ENCODE peak calls at places on chromosomes 11 and 22, in six cellular contexts. R, F, H, M, L and G are unnamed samples.

GRCh38 chr11:118435233-118435892 is 929 bp upstream of the KMT2A start:
- DNase-seq in R (peak), F (peak), M (peak), L (no peak), H (peak), G (peak)

GRCh38 chr11:126843096-126843495 is 157.5 kb downstream of the KIRREL3 start:
- DNase-seq in F (no peak), M (no peak), L (no peak), H (no peak), R (no peak), G (no peak)

GRCh38 chr11:69251639-69252493 is 42.1 kb upstream of the MYEOV start:
- DNase-seq in L (no peak), F (no peak), R (no peak), M (no peak), H (peak), G (no peak)

GRCh38 chr22:39658367-39658766 is 87.8 kb downstream of the CACNA1I start:
- DNase-seq in H (no peak), L (no peak), R (no peak), M (peak), F (no peak), G (no peak)

GRCh38 chr11:76316726-76317125 is 64.2 kb downstream of the THAP12 start:
- DNase-seq in L (no peak), H (no peak), F (no peak), M (no peak), R (no peak), G (no peak)

GRCh38 chr11:108009497-108010360 is 1.0 kb downstream of the CUL5 start:
- DNase-seq in M (no peak), H (no peak), R (peak), L (peak), F (no peak), G (no peak)

GRCh38 chr11:66718320-66718971 is 10.6 kb downstream of the SPTBN2 start:
- DNase-seq in H (no peak), M (no peak), F (no peak), R (no peak), L (no peak), G (no peak)

GRCh38 chr22:43128928-43129424 is 14.2 kb downstream of the MCAT start:
- DNase-seq in R (no peak), M (peak), H (no peak), L (no peak), F (no peak), G (no peak)

GRCh38 chr11:62588966-62589637 is 2.2 kb downstream of the TUT1 start:
- DNase-seq in R (peak), H (no peak), M (peak), L (peak), F (no peak), G (no peak)

GRCh38 chr22:44550666-44551491 is 52.8 kb upstream of the RTL6 start:
- DNase-seq in R (peak), M (peak), F (peak), L (peak), H (peak), G (no peak)

GRCh38 chr22:34776827-34777226 is 289.1 kb upstream of the ISX start:
- DNase-seq in F (no peak), R (no peak), M (no peak), L (no peak), H (no peak), G (no peak)

GRCh38 chr22:22856885-22857606 is 30.6 kb upstream of the IGLL5 start:
- DNase-seq in L (no peak), H (no peak), M (no peak), F (no peak), R (no peak), G (no peak)

GRCh38 chr22:43356881-43357280 is 13.7 kb upstream of the SCUBE1 start:
- DNase-seq in F (no peak), M (no peak), H (no peak), R (peak), L (no peak), G (no peak)

GRCh38 chr11:32434387-32435151 is 770 bp downstream of the WT1 start:
- DNase-seq in H (no peak), F (no peak), M (no peak), R (peak), L (no peak), G (no peak)

GRCh38 chr11:31477528-31478255 is 31.7 kb downstream of the IMMP1L start:
- DNase-seq in H (no peak), L (no peak), R (no peak), F (no peak), M (no peak), G (peak)

GRCh38 chr11:122342089-122342749 is 226.2 kb upstream of the BLID start:
- DNase-seq in R (no peak), H (no peak), F (no peak), L (no peak), M (no peak), G (no peak)

GRCh38 chr11:103633037-103633788 is 403.2 kb upstream of the DDI1 start:
- DNase-seq in H (no peak), L (no peak), R (peak), M (no peak), F (no peak), G (no peak)

GRCh38 chr11:61632096-61632495 is 48.1 kb upstream of the DAGLA start:
- DNase-seq in F (no peak), M (no peak), H (no peak), L (no peak), R (no peak), G (no peak)

GRCh38 chr11:61083601-61084147 is 18.6 kb upstream of the CD5 start:
- DNase-seq in F (no peak), M (peak), R (no peak), L (no peak), H (no peak), G (no peak)

GRCh38 chr11:34305095-34305692 is 52.6 kb downstream of the ABTB2 start:
- DNase-seq in L (no peak), H (no peak), R (no peak), M (no peak), F (no peak), G (no peak)

GRCh38 chr11:77113382-77114088 is 10.9 kb downstream of the OMP start:
- DNase-seq in F (peak), L (no peak), M (peak), H (no peak), R (peak), G (peak)